ENCODE peak calls at places on chromosome 3, in seven cellular contexts. A is K562, W is ovary, T is prostate gland, B is kidney, I is dorsolateral prefrontal cortex, E is cardiac fibroblast. N is an unnamed sample.

GRCh38 chr3:13839766-13840340 is 40.0 kb downstream of the WNT7A start:
- DNase-seq in A (no peak), W (no peak), T (no peak), B (no peak), I (no peak), E (no peak), N (no peak)

GRCh38 chr3:70999730-71000129 is 583.8 kb downstream of the FOXP1 start:
- DNase-seq in A (no peak), W (no peak), T (no peak), B (no peak), I (no peak), E (peak; percentile 79), N (no peak)

GRCh38 chr3:101158374-101158773 is 162.0 kb downstream of the IMPG2 start:
- DNase-seq in A (no peak), W (no peak), T (no peak), B (no peak), I (no peak), E (no peak), N (no peak)

GRCh38 chr3:156838035-156838434 is 11.9 kb downstream of the LEKR1 start:
- DNase-seq in A (no peak), W (no peak), T (no peak), B (no peak), I (no peak), E (no peak), N (no peak)

GRCh38 chr3:50352762-50353161 is 2.1 kb downstream of the CYB561D2 start:
- DNase-seq in A (no peak), W (no peak), T (no peak), B (no peak), I (no peak), E (no peak), N (no peak)

GRCh38 chr3:155326901-155327300 is 33.4 kb upstream of the STRIT1 start:
- DNase-seq in A (no peak), W (no peak), T (no peak), B (no peak), I (no peak), E (no peak), N (no peak)

GRCh38 chr3:10356461-10356897 is 35.6 kb upstream of the SEC13 start:
- DNase-seq in A (peak; percentile 25), W (no peak), T (no peak), B (no peak), I (no peak), E (no peak), N (no peak)

GRCh38 chr3:156948402-156949210 is 122.5 kb downstream of the LEKR1 start:
- DNase-seq in A (no peak), W (no peak), T (no peak), B (no peak), I (no peak), E (no peak), N (no peak)

GRCh38 chr3:188362405-188362831 is 208.5 kb downstream of the LPP start:
- DNase-seq in A (no peak), W (no peak), T (peak; percentile 14), B (no peak), I (no peak), E (peak; percentile 74), N (no peak)

GRCh38 chr3:186806173-186807055 is at the start of gene RFC4:
- DNase-seq in A (peak; percentile 93), W (peak; percentile 83), T (peak; percentile 84), B (peak; percentile 96), I (peak; percentile 90), E (peak; percentile 65), N (no peak)

GRCh38 chr3:45496550-45496949 is 98.0 kb upstream of the LIMD1 start:
- DNase-seq in A (no peak), W (peak; percentile 28), T (no peak), B (peak; percentile 70), I (no peak), E (peak; percentile 91), N (no peak)

GRCh38 chr3:156395961-156396700 is 158.8 kb downstream of the SSR3 start:
- DNase-seq in A (no peak), W (no peak), T (no peak), B (no peak), I (no peak), E (no peak), N (no peak)

GRCh38 chr3:139309880-139310279 is 33.9 kb upstream of the MRPS22 start:
- DNase-seq in A (peak; percentile 71), W (no peak), T (no peak), B (no peak), I (no peak), E (no peak), N (no peak)

GRCh38 chr3:188469228-188469885 is 315.4 kb downstream of the LPP start:
- DNase-seq in A (no peak), W (no peak), T (no peak), B (no peak), I (no peak), E (peak; percentile 53), N (no peak)

GRCh38 chr3:123102826-123103225 is 36.0 kb downstream of the PDIA5 start:
- DNase-seq in A (no peak), W (no peak), T (no peak), B (no peak), I (no peak), E (no peak), N (no peak)

GRCh38 chr3:31105438-31106077 is 211.1 kb upstream of the GADL1 start:
- DNase-seq in A (peak; percentile 65), W (no peak), T (no peak), B (no peak), I (no peak), E (peak; percentile 82), N (peak; percentile 56)

GRCh38 chr3:183033746-183034145 is 53.4 kb upstream of the DCUN1D1 start:
- DNase-seq in A (no peak), W (no peak), T (no peak), B (no peak), I (no peak), E (no peak), N (no peak)

GRCh38 chr3:102224171-102224570 is 210.6 kb upstream of the ZPLD1 start:
- DNase-seq in A (no peak), W (no peak), T (no peak), B (no peak), I (no peak), E (peak; percentile 31), N (no peak)
- TF ChIP-seq CTCF in A (peak; percentile 16), W (no peak), T (peak; percentile 21), B (peak; percentile 35), I (no peak), E (peak; percentile 45), N (peak; percentile 44)

DNA sequence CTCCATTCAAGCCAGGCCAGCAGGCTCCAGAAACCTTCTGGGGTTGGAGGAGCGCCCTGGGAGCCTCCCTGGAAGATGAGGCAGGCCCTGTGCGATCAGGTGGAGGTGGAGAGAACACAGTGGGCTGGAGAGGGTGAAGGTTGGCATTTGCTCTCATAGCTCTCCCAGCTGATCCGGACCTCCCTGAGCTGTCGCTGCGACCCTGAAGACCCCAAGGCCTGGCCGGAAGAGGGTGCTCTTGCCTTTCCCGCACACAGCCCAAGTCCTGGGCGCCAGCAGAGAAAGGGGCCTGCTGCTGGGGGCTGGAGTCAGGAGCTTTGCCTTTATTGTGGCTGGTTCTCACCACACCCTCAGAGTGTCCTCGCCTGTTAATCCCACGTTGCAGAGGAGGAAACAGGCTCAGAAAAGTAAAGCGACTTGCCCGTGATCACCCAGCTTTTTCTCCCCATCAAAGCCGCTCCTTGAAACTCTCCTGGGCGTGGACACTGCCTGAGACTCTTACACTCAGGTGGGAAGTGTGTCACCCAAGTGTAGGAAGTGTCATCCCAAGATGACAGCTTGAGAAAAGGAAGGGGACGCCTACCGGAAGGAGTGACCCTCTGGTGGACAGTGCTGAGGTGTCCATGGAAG is 8.6 kb upstream of the RPL29 start:
- DNase-seq in A (peak; percentile 62), W (no peak), T (no peak), B (peak; percentile 84), I (peak; percentile 65), E (peak; percentile 72), N (peak; percentile 43)
- H3K4me3 ChIP-seq in A (no peak overlapping the region), W (no peak overlapping the region), T (no peak overlapping the region), B (no peak overlapping the region), I (no peak overlapping the region), E (no peak overlapping the region), N (no peak overlapping the region)

DNA sequence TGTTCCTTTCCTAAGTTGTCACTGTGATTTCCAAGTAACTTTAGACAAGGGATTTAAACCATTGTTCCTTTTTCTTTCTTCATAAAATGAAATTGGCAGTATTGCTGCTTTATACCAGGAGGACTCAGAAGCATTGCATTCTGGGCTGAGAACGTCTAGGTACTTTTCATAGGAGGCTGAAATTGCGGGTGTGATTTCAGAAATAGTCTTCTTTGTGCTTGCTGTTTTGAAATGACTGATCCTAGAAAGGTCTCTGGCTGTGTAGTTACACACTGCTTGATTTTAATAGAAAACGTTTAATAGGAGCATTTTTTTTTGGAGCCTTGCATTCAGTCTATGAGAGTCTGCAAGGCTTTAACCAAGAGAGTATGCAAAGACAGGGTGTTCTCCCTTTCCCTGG is 56.3 kb downstream of the PPM1L start:
- DNase-seq in A (no peak), W (no peak), T (no peak), B (no peak), I (no peak), E (no peak), N (no peak)
- TF ChIP-seq CTCF in A (no peak), W (no peak), T (no peak), B (no peak), I (no peak), E (no peak), N (no peak)

GRCh38 chr3:62159056-62159455 is 214.3 kb downstream of the FEZF2 start:
- DNase-seq in A (no peak), W (no peak), T (no peak), B (no peak), I (no peak), E (no peak), N (no peak)
- H3K4me3 ChIP-seq in A (no peak overlapping the region), W (no peak overlapping the region), T (no peak overlapping the region), B (no peak overlapping the region), I (no peak overlapping the region), E (no peak overlapping the region), N (no peak overlapping the region)

GRCh38 chr3:115986555-115987207 is 363.4 kb downstream of the GAP43 start:
- DNase-seq in A (peak; percentile 66), W (no peak), T (no peak), B (no peak), I (no peak), E (peak; percentile 24), N (no peak)
- TF ChIP-seq CTCF in A (peak; percentile 77), W (no peak), T (no peak), B (no peak), I (peak; percentile 25), E (peak; percentile 57), N (peak; percentile 55)

GRCh38 chr3:185250247-185250646 is 3.6 kb downstream of the EHHADH start:
- DNase-seq in A (no peak), W (no peak), T (no peak), B (no peak), I (no peak), E (peak; percentile 14), N (peak; percentile 59)

GRCh38 chr3:185253645-185254410 is at the start of gene EHHADH:
- DNase-seq in A (peak; percentile 82), W (peak; percentile 65), T (peak; percentile 69), B (peak; percentile 94), I (peak; percentile 10), E (peak; percentile 76), N (peak; percentile 21)

GRCh38 chr3:185257334-185257733 is 3.5 kb upstream of the EHHADH start:
- DNase-seq in A (no peak), W (no peak), T (no peak), B (no peak), I (no peak), E (no peak), N (no peak)

GRCh38 chr3:185250653-185251052 is 3.2 kb downstream of the EHHADH start:
- DNase-seq in A (no peak), W (no peak), T (no peak), B (no peak), I (no peak), E (no peak), N (no peak)

GRCh38 chr3:185254799-185255198 is 950 bp upstream of the EHHADH start:
- DNase-seq in A (no peak), W (no peak), T (no peak), B (no peak), I (no peak), E (no peak), N (no peak)
- H3K4me3 ChIP-seq in A (no peak overlapping the region), W (no peak overlapping the region), T (no peak overlapping the region), B (peak overlapping the region; percentile 91), I (no peak overlapping the region), E (no peak overlapping the region), N (no peak overlapping the region)